ENCODE peak calls at places on chromosome 12, in five cellular contexts. I is thoracic aorta, Z is WERI-Rb-1, T is AG09309, F is tibial artery. V is an unnamed sample.
A peak's percentile ranks its signal among the peaks of the same experiment; 100 is the strongest.

GRCh38 chr12:490260-490659 is 30.5 kb downstream of the B4GALNT3 start:
- DNase-seq in F (no peak), T (no peak), Z (no peak), I (no peak), V (no peak)

GRCh38 chr12:93043877-93044209 is 114.7 kb upstream of the EEA1 start:
- DNase-seq in T (no peak), F (no peak), I (no peak), Z (no peak), V (no peak)

GRCh38 chr12:109299849-109300248 is 9.2 kb downstream of the FOXN4 start:
- DNase-seq in T (no peak), Z (no peak), I (no peak), F (no peak), V (no peak)

GRCh38 chr12:106986135-106986534 is 811 bp downstream of the MTERF2 start:
- DNase-seq in T (no peak), I (no peak), F (no peak), Z (no peak), V (no peak)

GRCh38 chr12:100672075-100672592 is 98.7 kb downstream of the GAS2L3 start:
- DNase-seq in Z (peak; percentile 50), T (no peak), F (no peak), I (no peak), V (no peak)

GRCh38 chr12:57661376-57661775 is 28.4 kb upstream of the B4GALNT1 start:
- DNase-seq in I (no peak), T (no peak), F (no peak), Z (no peak), V (no peak)

GRCh38 chr12:19273482-19274330 is 144.2 kb downstream of the PLEKHA5 start:
- DNase-seq in T (peak; percentile 92), I (peak; percentile 17), F (peak; percentile 79), Z (no peak), V (peak; percentile 40)

GRCh38 chr12:90801776-90802175 is 153.2 kb downstream of the CCER1 start:
- DNase-seq in I (no peak), Z (no peak), F (no peak), T (peak; percentile 11), V (no peak)

GRCh38 chr12:5088586-5089264 is 45.0 kb downstream of the KCNA5 start:
- DNase-seq in I (no peak), F (no peak), Z (no peak), T (peak; percentile 78), V (no peak)

GRCh38 chr12:95790025-95790911 is at the start of gene NTN4:
- DNase-seq in T (no peak), Z (peak; percentile 33), F (peak; percentile 74), I (no peak), V (no peak)

GRCh38 chr12:41202051-41202450 is 13.9 kb downstream of the PDZRN4 start:
- DNase-seq in T (no peak), F (no peak), I (no peak), Z (peak; percentile 68), V (no peak)

GRCh38 chr12:124443929-124444712 is 123.3 kb downstream of the NCOR2 start:
- DNase-seq in T (no peak), I (no peak), F (no peak), Z (no peak), V (no peak)

GRCh38 chr12:99985129-99985570 is 414 bp upstream of the ANKS1B start:
- DNase-seq in T (no peak), Z (no peak), I (no peak), F (no peak), V (no peak)

GRCh38 chr12:51592034-51592705 is 1.1 kb downstream of the SCN8A start:
- DNase-seq in F (no peak), Z (no peak), I (no peak), T (peak; percentile 75), V (no peak)

GRCh38 chr12:120735181-120735580 is 9.6 kb downstream of the ACADS start:
- DNase-seq in Z (no peak), T (no peak), F (no peak), I (no peak), V (no peak)

GRCh38 chr12:25854991-25855390 is 103.5 kb upstream of the RASSF8 start:
- DNase-seq in F (no peak), Z (no peak), T (no peak), I (no peak), V (no peak)

GRCh38 chr12:94650143-94651056 is at the start of gene TMCC3:
- DNase-seq in Z (peak; percentile 33), T (no peak), I (no peak), F (peak; percentile 78), V (no peak)

GRCh38 chr12:13976880-13977279 is 4.5 kb downstream of the GRIN2B start:
- DNase-seq in F (no peak), T (no peak), Z (no peak), I (no peak), V (no peak)

GRCh38 chr12:13980548-13981295 is 680 bp downstream of the GRIN2B start:
- DNase-seq in F (no peak), Z (peak; percentile 23), T (no peak), I (no peak), V (no peak)

GRCh38 chr12:13986031-13986430 is 4.6 kb upstream of the GRIN2B start:
- DNase-seq in I (no peak), F (no peak), Z (no peak), T (no peak), V (no peak)

GRCh38 chr12:13981296-13981962 is at the start of gene GRIN2B:
- DNase-seq in F (no peak), Z (peak; percentile 46), T (no peak), I (no peak), V (no peak)

DNA sequence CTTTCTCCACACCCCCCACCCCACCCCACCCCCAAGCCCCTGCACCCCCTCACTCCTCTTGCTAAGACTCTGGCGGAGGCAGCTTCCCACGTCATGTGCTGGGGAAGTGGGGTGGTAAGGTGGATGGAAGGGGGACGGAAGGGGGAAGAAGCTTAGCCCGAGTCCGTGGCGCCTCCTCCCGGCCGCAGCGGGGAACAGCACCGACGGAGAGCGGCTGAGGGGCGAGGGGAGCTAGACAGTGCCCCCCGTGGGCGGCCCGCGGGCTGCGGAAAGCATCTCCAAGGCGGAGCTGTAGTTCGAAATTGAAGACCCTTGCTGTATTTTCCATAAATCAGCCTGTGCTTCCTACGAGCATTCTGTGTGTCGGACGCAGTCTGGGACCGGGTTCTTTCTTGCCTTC is 608 bp upstream of the GRIN2B start:
- DNase-seq in Z (peak; percentile 79), F (no peak), T (no peak), I (no peak), V (no peak)
- TF ChIP-seq CTCF in Z (peak; percentile 94), F (no peak), T (no peak), I (no peak), V (no peak)

GRCh38 chr12:14514946-14515345 is 52.7 kb downstream of the PLBD1 start:
- DNase-seq in T (no peak), F (no peak), I (no peak), Z (no peak), V (no peak)

GRCh38 chr12:14510574-14510973 is 57.1 kb downstream of the PLBD1 start:
- DNase-seq in Z (no peak), F (no peak), T (no peak), I (no peak), V (no peak)

GRCh38 chr12:14514154-14514842 is 53.4 kb downstream of the PLBD1 start:
- DNase-seq in F (no peak), Z (peak; percentile 39), T (no peak), I (no peak), V (no peak)
- TF ChIP-seq CTCF in F (no peak), Z (peak; percentile 23), T (peak; percentile 28), I (peak; percentile 29), V (no peak)

DNA sequence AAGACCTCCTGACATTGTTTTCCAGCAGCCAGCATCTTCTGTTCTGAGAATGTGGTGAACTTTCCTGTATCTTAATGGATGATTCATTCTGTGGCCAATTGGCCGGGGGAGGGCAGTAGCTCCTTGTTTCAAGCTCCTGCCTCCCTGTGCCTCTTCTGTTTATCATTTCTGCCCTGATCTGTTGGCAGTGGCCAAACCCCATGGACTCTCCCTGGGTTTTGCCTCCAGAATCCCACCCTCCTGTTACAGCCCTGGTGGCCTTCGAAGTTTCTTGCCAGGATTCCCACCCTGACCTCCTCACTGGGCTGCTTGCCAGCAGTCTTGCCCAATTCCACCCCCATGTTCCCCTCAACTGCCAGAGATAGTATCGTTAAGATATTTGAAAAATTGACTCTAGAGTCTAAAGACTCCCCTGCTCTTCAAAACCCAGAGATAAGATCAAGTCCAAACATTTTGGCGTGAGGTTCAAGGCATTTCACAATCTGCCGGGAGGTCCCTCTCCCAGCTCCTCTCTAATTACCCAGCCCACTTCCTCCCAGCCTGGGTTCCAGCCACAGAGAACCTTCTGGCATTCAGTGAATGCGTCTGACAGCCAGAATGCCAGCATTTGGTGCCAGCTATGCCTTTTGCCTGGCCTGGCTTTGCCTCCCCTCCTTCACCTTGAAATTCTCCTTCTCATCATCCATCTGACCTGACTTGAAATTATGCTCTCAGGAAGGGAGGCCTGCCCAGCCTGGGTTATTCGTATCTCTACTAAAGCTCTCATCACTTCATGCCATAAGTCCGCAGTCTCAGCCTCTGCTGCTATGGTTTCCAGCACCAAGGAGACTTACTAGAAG is 37.7 kb upstream of the TXNRD1 start:
- DNase-seq in I (peak; percentile 62), Z (no peak), F (peak; percentile 94), T (peak; percentile 99), V (peak; percentile 40)
- TF ChIP-seq CTCF in I (peak; percentile 22), Z (no peak), F (peak; percentile 32), T (peak; percentile 40), V (no peak)

GRCh38 chr12:116864371-116865160 is 16.7 kb downstream of the HRK start:
- DNase-seq in F (peak; percentile 73), I (no peak), Z (no peak), T (peak; percentile 55), V (no peak)

GRCh38 chr12:116860281-116860680 is 21.0 kb downstream of the HRK start:
- DNase-seq in I (no peak), F (no peak), T (no peak), Z (no peak), V (no peak)

GRCh38 chr12:116862167-116862566 is 19.1 kb downstream of the HRK start:
- DNase-seq in T (no peak), F (no peak), I (no peak), Z (no peak), V (no peak)

GRCh38 chr12:116861331-116861730 is 19.9 kb downstream of the HRK start:
- DNase-seq in Z (no peak), T (peak; percentile 39), I (no peak), F (peak; percentile 80), V (no peak)

DNA sequence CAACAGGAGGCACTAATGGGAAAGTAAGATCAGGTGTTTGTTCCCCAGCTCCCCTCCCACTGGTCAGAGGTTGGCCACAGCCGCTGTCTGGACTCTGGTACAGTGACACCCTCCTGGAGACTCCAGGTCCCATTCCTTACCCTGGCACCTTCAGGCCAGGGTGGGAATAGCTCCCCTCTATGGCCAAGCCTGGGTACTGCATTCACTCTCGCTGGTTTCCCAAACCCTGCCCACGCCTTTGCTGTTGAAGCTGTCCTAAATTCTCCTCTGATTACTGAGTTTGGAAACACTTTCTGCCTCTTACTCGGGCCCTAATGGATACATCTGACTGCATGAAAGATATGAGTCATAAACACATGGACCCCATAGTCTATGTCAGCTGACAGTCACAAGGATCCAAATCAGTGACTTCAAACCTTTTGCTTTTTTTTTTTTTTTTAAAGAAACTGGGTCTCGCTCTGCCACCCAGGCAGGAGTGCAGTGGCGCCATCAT is 17.9 kb downstream of the HRK start:
- DNase-seq in T (no peak), Z (peak; percentile 44), I (no peak), F (no peak), V (no peak)
- TF ChIP-seq CTCF in T (peak; percentile 67), Z (peak; percentile 95), I (no peak), F (peak; percentile 11), V (no peak)

GRCh38 chr12:22474970-22475720 is 69.2 kb downstream of the C2CD5 start:
- DNase-seq in F (no peak), T (no peak), I (no peak), Z (no peak), V (no peak)
- TF ChIP-seq CTCF in F (no peak), T (no peak), I (no peak), Z (no peak), V (no peak)

GRCh38 chr12:67430708-67431335 is 161.7 kb downstream of the CAND1 start:
- DNase-seq in Z (no peak), T (no peak), F (peak; percentile 77), I (no peak), V (no peak)
- TF ChIP-seq CTCF in Z (no peak), T (no peak), F (peak; percentile 32), I (peak; percentile 33), V (no peak)